ENCODE peak calls at places on chromosomes 13 and 19, in six cellular contexts. One of them, this sample, is unnamed.

GRCh38 chr13:111510502-111511218 is 190.2 kb downstream of the TEX29 start:
- DNase-seq in globus pallidus: no peak
- DNase-seq in right atrium auricular region: peak; percentile 43
- DNase-seq in effector CD4-positive, alpha-beta T cell: no peak
- DNase-seq in left ventricle myocardium superior: no peak
- DNase-seq in Calu3: no peak
- DNase-seq in this sample: no peak

GRCh38 chr13:48505597-48506091 is 27.2 kb downstream of the RCBTB2 start:
- DNase-seq in effector CD4-positive, alpha-beta T cell: peak; percentile 36
- DNase-seq in left ventricle myocardium superior: no peak
- DNase-seq in globus pallidus: peak; percentile 63
- DNase-seq in Calu3: no peak
- DNase-seq in right atrium auricular region: no peak
- DNase-seq in this sample: peak; percentile 95

GRCh38 chr13:47279956-47280355 is 383.1 kb upstream of the HTR2A start:
- DNase-seq in right atrium auricular region: no peak
- DNase-seq in Calu3: no peak
- DNase-seq in effector CD4-positive, alpha-beta T cell: no peak
- DNase-seq in left ventricle myocardium superior: no peak
- DNase-seq in globus pallidus: no peak
- DNase-seq in this sample: no peak

GRCh38 chr19:14502334-14503092 is 6.6 kb upstream of the GIPC1 start:
- DNase-seq in left ventricle myocardium superior: no peak
- DNase-seq in Calu3: no peak
- DNase-seq in globus pallidus: no peak
- DNase-seq in right atrium auricular region: no peak
- DNase-seq in effector CD4-positive, alpha-beta T cell: no peak
- DNase-seq in this sample: no peak

GRCh38 chr19:954672-955494 is 29.0 kb downstream of the ARID3A start:
- DNase-seq in left ventricle myocardium superior: no peak
- DNase-seq in globus pallidus: no peak
- DNase-seq in effector CD4-positive, alpha-beta T cell: no peak
- DNase-seq in Calu3: no peak
- DNase-seq in right atrium auricular region: no peak
- DNase-seq in this sample: no peak

GRCh38 chr19:28394705-28395104 is 818.2 kb downstream of the UQCRFS1 start:
- DNase-seq in globus pallidus: no peak
- DNase-seq in effector CD4-positive, alpha-beta T cell: no peak
- DNase-seq in right atrium auricular region: no peak
- DNase-seq in left ventricle myocardium superior: no peak
- DNase-seq in Calu3: no peak
- DNase-seq in this sample: peak; percentile 27

GRCh38 chr13:43293561-43293960 is 270.2 kb downstream of the DNAJC15 start:
- DNase-seq in effector CD4-positive, alpha-beta T cell: no peak
- DNase-seq in right atrium auricular region: no peak
- DNase-seq in left ventricle myocardium superior: no peak
- DNase-seq in Calu3: no peak
- DNase-seq in globus pallidus: no peak
- DNase-seq in this sample: no peak

GRCh38 chr19:45780448-45781281 is 1.6 kb downstream of the DMPK start:
- DNase-seq in Calu3: no peak
- DNase-seq in effector CD4-positive, alpha-beta T cell: no peak
- DNase-seq in globus pallidus: no peak
- DNase-seq in left ventricle myocardium superior: no peak
- DNase-seq in right atrium auricular region: no peak
- DNase-seq in this sample: no peak

GRCh38 chr13:26220575-26220974 is 1.5 kb downstream of the RNF6 start:
- DNase-seq in globus pallidus: no peak
- DNase-seq in Calu3: no peak
- DNase-seq in right atrium auricular region: no peak
- DNase-seq in left ventricle myocardium superior: no peak
- DNase-seq in effector CD4-positive, alpha-beta T cell: no peak
- DNase-seq in this sample: no peak

GRCh38 chr19:18562086-18562485 is 4.4 kb downstream of the KXD1 start:
- DNase-seq in right atrium auricular region: peak; percentile 78
- DNase-seq in Calu3: no peak
- DNase-seq in effector CD4-positive, alpha-beta T cell: no peak
- DNase-seq in left ventricle myocardium superior: peak; percentile 53
- DNase-seq in globus pallidus: no peak
- DNase-seq in this sample: no peak

GRCh38 chr13:27151798-27152599 is 19.6 kb downstream of the USP12 start:
- DNase-seq in globus pallidus: no peak
- DNase-seq in left ventricle myocardium superior: no peak
- DNase-seq in right atrium auricular region: no peak
- DNase-seq in effector CD4-positive, alpha-beta T cell: no peak
- DNase-seq in Calu3: no peak
- DNase-seq in this sample: no peak

GRCh38 chr13:26719356-26719945 is 41.1 kb downstream of the GPR12 start:
- DNase-seq in globus pallidus: no peak
- DNase-seq in right atrium auricular region: peak; percentile 26
- DNase-seq in Calu3: no peak
- DNase-seq in effector CD4-positive, alpha-beta T cell: no peak
- DNase-seq in left ventricle myocardium superior: no peak
- DNase-seq in this sample: peak; percentile 97

This sample was measured in GF-D8.